ENCODE peak calls at places on chromosome 17, in four cellular contexts. One of them, this sample, is unnamed.

GRCh38 chr17:48860034-48860433 is 29.2 kb downstream of the CALCOCO2 start:
- DNase-seq in HCT116: no peak
- DNase-seq in HepG2: no peak
- DNase-seq in K562: no peak
- DNase-seq in this sample: no peak

GRCh38 chr17:44865921-44866320 is 18.2 kb downstream of the HIGD1B start:
- DNase-seq in HCT116: no peak
- DNase-seq in HepG2: no peak
- DNase-seq in K562: no peak
- DNase-seq in this sample: no peak

GRCh38 chr17:6796887-6797490 is 21.0 kb downstream of the FBXO39 start:
- DNase-seq in HCT116: no peak
- DNase-seq in HepG2: no peak
- DNase-seq in K562: no peak
- DNase-seq in this sample: no peak

GRCh38 chr17:80499961-80500665 is 23.7 kb upstream of the NPTX1 start:
- DNase-seq in HCT116: no peak
- DNase-seq in HepG2: no peak
- DNase-seq in K562: no peak
- DNase-seq in this sample: no peak

GRCh38 chr17:34981538-34982241 is 1.4 kb downstream of the LIG3 start:
- DNase-seq in HCT116: no peak
- DNase-seq in HepG2: no peak
- DNase-seq in K562: peak
- DNase-seq in this sample: no peak

GRCh38 chr17:81722184-81723120 is 10.4 kb downstream of the SLC25A10 start:
- DNase-seq in HCT116: no peak
- DNase-seq in HepG2: no peak
- DNase-seq in K562: peak
- DNase-seq in this sample: no peak

GRCh38 chr17:72349011-72349410 is 228.2 kb downstream of the SOX9 start:
- DNase-seq in HCT116: no peak
- DNase-seq in HepG2: no peak
- DNase-seq in K562: no peak
- DNase-seq in this sample: no peak

GRCh38 chr17:44780845-44781480 is 22.2 kb downstream of the ADAM11 start:
- DNase-seq in HCT116: no peak
- DNase-seq in HepG2: no peak
- DNase-seq in K562: no peak
- DNase-seq in this sample: no peak

GRCh38 chr17:35189291-35189690 is 4.9 kb downstream of the SLC35G3 start:
- DNase-seq in HCT116: no peak
- DNase-seq in HepG2: no peak
- DNase-seq in K562: no peak
- DNase-seq in this sample: no peak

GRCh38 chr17:22695228-22695619 is 1002.9 kb downstream of the KCNJ18 start:
- DNase-seq in HCT116: no peak
- DNase-seq in HepG2: no peak
- DNase-seq in K562: peak
- DNase-seq in this sample: no peak

GRCh38 chr17:82648761-82649474 is 674 bp upstream of the WDR45B start:
- DNase-seq in HCT116: no peak
- DNase-seq in HepG2: no peak
- DNase-seq in K562: peak
- DNase-seq in this sample: no peak

GRCh38 chr17:7213895-7214299 is 5.7 kb downstream of the DLG4 start:
- DNase-seq in HCT116: peak
- DNase-seq in HepG2: peak
- DNase-seq in K562: peak
- DNase-seq in this sample: no peak

GRCh38 chr17:13002761-13003453 is 14.9 kb downstream of the ELAC2 start:
- DNase-seq in HCT116: peak
- DNase-seq in HepG2: peak
- DNase-seq in K562: peak
- DNase-seq in this sample: no peak

GRCh38 chr17:1764274-1764673 is 2.4 kb downstream of the SERPINF1 start:
- DNase-seq in HCT116: no peak
- DNase-seq in HepG2: no peak
- DNase-seq in K562: no peak
- DNase-seq in this sample: no peak

GRCh38 chr17:9473716-9474115 is 101.9 kb downstream of the STX8 start:
- DNase-seq in HCT116: no peak
- DNase-seq in HepG2: peak
- DNase-seq in K562: no peak
- DNase-seq in this sample: no peak

GRCh38 chr17:13074026-13074425 is 56.2 kb upstream of the ELAC2 start:
- DNase-seq in HCT116: peak
- DNase-seq in HepG2: no peak
- DNase-seq in K562: no peak
- DNase-seq in this sample: no peak

GRCh38 chr17:76458580-76459490 is 5.9 kb upstream of the UBE2O start:
- DNase-seq in HCT116: peak
- DNase-seq in HepG2: peak
- DNase-seq in K562: peak
- DNase-seq in this sample: no peak

GRCh38 chr17:17994271-17994670 is 21.6 kb downstream of the DRC3 start:
- DNase-seq in HCT116: peak
- DNase-seq in HepG2: peak
- DNase-seq in K562: no peak
- DNase-seq in this sample: no peak

GRCh38 chr17:4899341-4900230 is at the start of gene C17orf107:
- DNase-seq in HCT116: no peak
- DNase-seq in HepG2: no peak
- DNase-seq in K562: no peak
- DNase-seq in this sample: no peak

GRCh38 chr17:80086616-80087015 is 14.8 kb upstream of the GAA start:
- DNase-seq in HCT116: no peak
- DNase-seq in HepG2: no peak
- DNase-seq in K562: no peak
- DNase-seq in this sample: no peak

GRCh38 chr17:19336938-19337711 is 25.4 kb downstream of the B9D1 start:
- DNase-seq in HCT116: no peak
- DNase-seq in HepG2: peak
- DNase-seq in K562: peak
- DNase-seq in this sample: no peak

GRCh38 chr17:63696381-63696961 is 3.5 kb downstream of the LIMD2 start:
- DNase-seq in HCT116: peak
- DNase-seq in HepG2: peak
- DNase-seq in K562: peak
- DNase-seq in this sample: no peak

GRCh38 chr17:36500745-36501225 is 14.3 kb downstream of the ZNHIT3 start:
- DNase-seq in HCT116: no peak
- DNase-seq in HepG2: no peak
- DNase-seq in K562: no peak
- DNase-seq in this sample: no peak
- TF ChIP-seq TCF7L2 in HCT116: no peak
- TF ChIP-seq TCF7L2 in HepG2: no peak
- TF ChIP-seq TCF7L2 in K562: no peak
- TF ChIP-seq TCF7L2 in this sample: no peak

DNA sequence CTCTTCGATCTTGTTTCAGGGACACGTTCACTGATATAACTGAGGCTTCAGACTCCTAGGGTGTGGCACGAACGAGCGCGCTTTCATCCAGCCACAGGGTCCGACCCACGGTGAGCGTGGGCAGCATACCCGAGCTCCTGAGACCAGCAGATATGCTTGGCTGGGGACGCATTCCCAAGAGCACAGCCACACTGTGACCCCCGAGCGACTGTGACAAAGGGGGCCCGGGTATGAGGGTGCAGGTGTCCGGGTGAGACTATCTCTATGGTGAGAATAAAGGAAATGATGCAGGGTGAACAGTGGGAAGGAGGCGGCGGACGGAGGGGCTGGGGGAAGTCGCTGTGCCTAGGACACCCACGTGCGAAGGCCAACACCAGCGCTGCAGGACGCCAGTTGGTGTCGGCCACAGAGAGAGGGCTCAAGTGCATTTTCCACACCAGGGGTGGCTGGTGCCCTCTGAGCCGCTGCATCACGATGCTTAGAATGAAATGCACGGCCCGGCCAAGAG is 17.6 kb downstream of the RPH3AL start:
- DNase-seq in HCT116: no peak
- DNase-seq in HepG2: no peak
- DNase-seq in K562: no peak
- DNase-seq in this sample: no peak
- TF ChIP-seq TCF7L2 in HCT116: no peak
- TF ChIP-seq TCF7L2 in HepG2: no peak
- TF ChIP-seq TCF7L2 in K562: no peak
- TF ChIP-seq TCF7L2 in this sample: no peak

GRCh38 chr17:41648411-41649195 is 24.2 kb upstream of the KRT17 start:
- DNase-seq in HCT116: peak
- DNase-seq in HepG2: peak
- DNase-seq in K562: peak
- DNase-seq in this sample: peak

GRCh38 chr17:41647940-41648410 is 23.6 kb upstream of the KRT17 start:
- DNase-seq in HCT116: peak
- DNase-seq in HepG2: peak
- DNase-seq in K562: peak
- DNase-seq in this sample: no peak

GRCh38 chr17:41647038-41647813 is 22.9 kb upstream of the KRT17 start:
- DNase-seq in HCT116: no peak
- DNase-seq in HepG2: no peak
- DNase-seq in K562: no peak
- DNase-seq in this sample: no peak

GRCh38 chr17:41642252-41643156 is 18.1 kb upstream of the KRT17 start:
- DNase-seq in HCT116: no peak
- DNase-seq in HepG2: no peak
- DNase-seq in K562: no peak
- DNase-seq in this sample: no peak

DNA sequence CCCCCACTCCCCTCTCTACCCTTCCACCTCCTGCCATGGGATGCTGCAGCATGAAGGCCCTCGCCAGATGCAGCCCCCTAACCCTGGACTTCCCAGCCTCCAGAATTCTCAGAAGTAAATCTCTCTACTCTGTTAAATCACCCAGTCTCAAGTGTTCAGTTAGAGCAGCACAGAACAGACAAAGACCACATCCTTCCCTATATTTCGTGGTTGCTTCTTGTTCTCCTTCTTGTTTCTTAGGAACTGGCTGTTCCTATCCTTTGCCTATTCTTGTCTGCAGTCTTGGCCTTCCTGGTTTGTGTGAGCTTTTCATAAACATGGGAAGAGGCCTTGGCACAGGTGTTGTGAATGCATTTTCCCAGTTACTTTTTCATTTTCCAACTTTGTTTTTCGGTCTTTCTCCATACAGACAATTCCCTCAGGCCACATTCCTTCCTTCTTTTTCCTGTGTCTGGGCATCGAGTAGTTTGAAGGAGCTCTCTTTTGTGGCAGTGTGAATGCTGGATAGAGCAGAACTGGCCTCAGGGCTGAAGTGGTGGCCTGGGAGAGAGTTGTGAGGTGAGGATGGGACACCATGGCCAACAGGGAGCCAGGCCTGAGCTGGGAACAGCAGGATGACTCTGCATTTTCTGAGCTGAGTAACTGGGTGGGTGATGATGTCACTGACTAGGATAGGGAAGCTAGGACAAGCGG is 21.1 kb upstream of the KRT17 start:
- DNase-seq in HCT116: no peak
- DNase-seq in HepG2: peak
- DNase-seq in K562: peak
- DNase-seq in this sample: no peak
- TF ChIP-seq TCF7L2 in HCT116: no peak
- TF ChIP-seq TCF7L2 in HepG2: no peak
- TF ChIP-seq TCF7L2 in K562: no peak
- TF ChIP-seq TCF7L2 in this sample: no peak

DNA sequence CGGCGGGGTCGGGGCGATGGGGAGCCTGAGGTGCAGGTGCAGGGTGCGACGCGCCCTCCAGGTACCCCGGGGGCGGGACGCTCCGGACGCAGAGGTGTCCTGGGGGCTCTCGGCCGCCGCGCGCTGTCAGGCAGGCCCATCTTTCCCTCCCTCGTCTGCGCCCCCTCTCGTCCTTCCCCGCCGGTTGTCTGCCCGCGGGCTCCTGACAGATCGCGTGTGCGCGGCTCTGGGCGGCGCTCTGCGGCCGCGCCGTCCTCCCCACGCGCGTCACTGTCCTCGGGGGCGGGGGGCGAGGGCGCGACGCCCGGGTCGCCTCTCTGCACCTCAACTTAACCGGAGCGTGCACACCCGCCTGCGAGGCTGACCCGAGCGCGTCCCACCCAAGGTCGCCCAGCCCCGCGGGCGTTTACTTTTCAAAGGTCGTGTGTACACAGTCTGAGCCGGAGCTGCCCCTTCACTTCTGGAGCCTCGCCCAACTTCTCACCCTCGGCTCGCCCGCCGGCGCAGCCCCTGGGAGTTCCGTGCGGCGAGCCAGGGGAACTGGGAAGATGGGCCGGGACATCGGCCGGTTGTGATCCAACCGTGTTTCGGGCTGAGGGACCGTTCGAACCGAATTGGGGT is 512 bp downstream of the AKAP1 start:
- DNase-seq in HCT116: no peak
- DNase-seq in HepG2: peak
- DNase-seq in K562: peak
- DNase-seq in this sample: no peak
- TF ChIP-seq TCF7L2 in HCT116: peak
- TF ChIP-seq TCF7L2 in HepG2: no peak
- TF ChIP-seq TCF7L2 in K562: no peak
- TF ChIP-seq TCF7L2 in this sample: no peak

GRCh38 chr17:42868338-42868737 is 17.3 kb downstream of the AOC3 start:
- DNase-seq in HCT116: no peak
- DNase-seq in HepG2: no peak
- DNase-seq in K562: no peak
- DNase-seq in this sample: no peak

GRCh38 chr17:42877037-42877436 is 23.6 kb upstream of the G6PC1 start:
- DNase-seq in HCT116: no peak
- DNase-seq in HepG2: no peak
- DNase-seq in K562: no peak
- DNase-seq in this sample: no peak

GRCh38 chr17:42873321-42873720 is 22.3 kb downstream of the AOC3 start:
- DNase-seq in HCT116: no peak
- DNase-seq in HepG2: peak
- DNase-seq in K562: no peak
- DNase-seq in this sample: no peak

GRCh38 chr17:42871647-42872046 is 20.6 kb downstream of the AOC3 start:
- DNase-seq in HCT116: no peak
- DNase-seq in HepG2: no peak
- DNase-seq in K562: no peak
- DNase-seq in this sample: no peak

GRCh38 chr17:42872251-42872965 is 21.4 kb downstream of the AOC3 start:
- DNase-seq in HCT116: no peak
- DNase-seq in HepG2: no peak
- DNase-seq in K562: no peak
- DNase-seq in this sample: no peak
- TF ChIP-seq TCF7L2 in HCT116: no peak
- TF ChIP-seq TCF7L2 in HepG2: no peak
- TF ChIP-seq TCF7L2 in K562: no peak
- TF ChIP-seq TCF7L2 in this sample: no peak

GRCh38 chr17:78202666-78203065 is 11.4 kb upstream of the BIRC5 start:
- DNase-seq in HCT116: no peak
- DNase-seq in HepG2: no peak
- DNase-seq in K562: no peak
- DNase-seq in this sample: no peak
- TF ChIP-seq TCF7L2 in HCT116: no peak
- TF ChIP-seq TCF7L2 in HepG2: no peak
- TF ChIP-seq TCF7L2 in K562: no peak
- TF ChIP-seq TCF7L2 in this sample: no peak

GRCh38 chr17:57999496-58000017 is 7.5 kb downstream of the SRSF1 start:
- DNase-seq in HCT116: peak
- DNase-seq in HepG2: peak
- DNase-seq in K562: peak
- DNase-seq in this sample: peak
- TF ChIP-seq TCF7L2 in HCT116: no peak
- TF ChIP-seq TCF7L2 in HepG2: no peak
- TF ChIP-seq TCF7L2 in K562: no peak
- TF ChIP-seq TCF7L2 in this sample: no peak

GRCh38 chr17:32875904-32876413 is 965 bp downstream of the MYO1D start:
- DNase-seq in HCT116: no peak
- DNase-seq in HepG2: no peak
- DNase-seq in K562: no peak
- DNase-seq in this sample: no peak
- TF ChIP-seq TCF7L2 in HCT116: no peak
- TF ChIP-seq TCF7L2 in HepG2: no peak
- TF ChIP-seq TCF7L2 in K562: no peak
- TF ChIP-seq TCF7L2 in this sample: no peak